ENCODE peak calls at places on chromosome 22, in seven cellular contexts. H, G, Z, C, T, I and V are unnamed samples.

GRCh38 chr22:22554324-22555284 is 4.5 kb downstream of the PRAME start:
- DNase-seq in H (no peak), Z (no peak), G (peak; percentile 4), T (no peak), C (no peak), I (no peak), V (no peak)

GRCh38 chr22:45478108-45478771 is 24.4 kb upstream of the FBLN1 start:
- DNase-seq in C (no peak), T (no peak), H (no peak), Z (no peak), I (peak; percentile 20), G (peak; percentile 90), V (no peak)

GRCh38 chr22:49720279-49720959 is 107.3 kb downstream of the BRD1 start:
- DNase-seq in C (no peak), Z (no peak), T (no peak), H (no peak), G (no peak), I (no peak), V (no peak)

GRCh38 chr22:18110944-18111758 is 542 bp downstream of the TUBA8 start:
- DNase-seq in T (no peak), Z (no peak), H (no peak), I (no peak), C (no peak), G (no peak), V (no peak)

GRCh38 chr22:49568751-49569285 is 258.9 kb downstream of the BRD1 start:
- DNase-seq in H (no peak), G (no peak), Z (no peak), I (no peak), C (no peak), T (no peak), V (no peak)

GRCh38 chr22:49181431-49181830 is 646.2 kb downstream of the BRD1 start:
- DNase-seq in Z (no peak), T (no peak), G (no peak), H (no peak), C (no peak), I (no peak), V (no peak)

GRCh38 chr22:50317674-50318073 is 9.1 kb downstream of the DENND6B start:
- DNase-seq in H (no peak), Z (no peak), G (no peak), C (no peak), T (no peak), I (no peak), V (peak; percentile 19)

GRCh38 chr22:26711205-26711958 is 54.0 kb downstream of the MIAT start:
- DNase-seq in I (no peak), H (no peak), Z (no peak), G (peak; percentile 72), C (no peak), T (no peak), V (peak; percentile 24)

GRCh38 chr22:36460202-36460601 is 21.2 kb downstream of the TXN2 start:
- DNase-seq in Z (no peak), G (no peak), C (no peak), H (no peak), I (no peak), T (no peak), V (no peak)

GRCh38 chr22:45579806-45580702 is 77.4 kb downstream of the FBLN1 start:
- DNase-seq in C (no peak), T (no peak), Z (no peak), I (no peak), G (no peak), H (no peak), V (no peak)

GRCh38 chr22:32475428-32476010 is 908 bp downstream of the FBXO7 start:
- DNase-seq in T (peak; percentile 45), Z (peak; percentile 25), C (peak; percentile 28), G (peak; percentile 70), I (no peak), H (no peak), V (no peak)

GRCh38 chr22:39021552-39022250 is 774 bp downstream of the APOBEC3D start:
- DNase-seq in G (no peak), I (no peak), H (no peak), Z (no peak), T (no peak), C (no peak), V (no peak)

GRCh38 chr22:38841635-38842034 is 2.2 kb downstream of the NPTXR start:
- DNase-seq in H (no peak), T (no peak), G (no peak), I (no peak), Z (no peak), C (no peak), V (no peak)

GRCh38 chr22:45584121-45584570 is 81.5 kb downstream of the FBLN1 start:
- DNase-seq in H (no peak), I (no peak), T (no peak), Z (no peak), C (no peak), G (peak; percentile 43), V (no peak)

GRCh38 chr22:38422615-38423511 is 32.1 kb downstream of the KCNJ4 start:
- DNase-seq in C (no peak), H (no peak), Z (no peak), G (no peak), T (no peak), I (no peak), V (no peak)

GRCh38 chr22:23816552-23816976 is 22.2 kb downstream of the DERL3 start:
- DNase-seq in C (no peak), G (no peak), Z (no peak), T (no peak), I (no peak), H (no peak), V (no peak)

GRCh38 chr22:44204937-44205712 is 24.4 kb downstream of the PARVG start:
- DNase-seq in H (no peak), Z (no peak), G (no peak), T (no peak), C (no peak), I (no peak), V (no peak)

GRCh38 chr22:43449205-43449830 is 37.5 kb downstream of the MPPED1 start:
- DNase-seq in T (no peak), C (no peak), Z (no peak), I (peak; percentile 51), G (no peak), H (no peak), V (no peak)

GRCh38 chr22:46057206-46057605 is 80.2 kb upstream of the WNT7B start:
- DNase-seq in Z (no peak), H (no peak), I (no peak), C (no peak), T (no peak), G (no peak), V (no peak)

GRCh38 chr22:23682827-23683355 is 7.9 kb upstream of the RGL4 start:
- DNase-seq in H (no peak), Z (no peak), I (no peak), C (no peak), T (no peak), G (no peak), V (no peak)

GRCh38 chr22:31295413-31295812 is 3.1 kb upstream of the PIK3IP1 start:
- DNase-seq in C (no peak), T (no peak), H (no peak), G (no peak), Z (no peak), I (no peak), V (no peak)

GRCh38 chr22:35577799-35578659 is 37.4 kb downstream of the RASD2 start:
- DNase-seq in Z (no peak), I (no peak), T (no peak), H (no peak), C (no peak), G (no peak), V (no peak)

GRCh38 chr22:27988704-27989103 is 69.6 kb upstream of the PITPNB start:
- DNase-seq in I (no peak), H (no peak), T (peak; percentile 18), Z (no peak), G (no peak), C (no peak), V (no peak)

GRCh38 chr22:37701121-37701786 is 4.4 kb downstream of the TRIOBP start:
- DNase-seq in G (no peak), C (no peak), Z (no peak), I (no peak), H (no peak), T (no peak), V (no peak)

GRCh38 chr22:24030186-24030702 is 19.1 kb downstream of the CABIN1 start:
- DNase-seq in I (no peak), T (no peak), Z (no peak), H (no peak), G (no peak), C (no peak), V (no peak)

GRCh38 chr22:19220867-19221266 is 42.3 kb upstream of the SLC25A1 start:
- DNase-seq in Z (no peak), I (no peak), C (no peak), T (no peak), H (no peak), G (no peak), V (no peak)

GRCh38 chr22:33564683-33565082 is 355.6 kb downstream of the LARGE1 start:
- DNase-seq in G (no peak), T (no peak), H (no peak), I (no peak), C (no peak), Z (no peak), V (no peak)

GRCh38 chr22:48756146-48757111 is 1071.2 kb downstream of the BRD1 start:
- DNase-seq in H (peak; percentile 5), T (no peak), C (no peak), I (no peak), Z (no peak), G (no peak), V (no peak)

GRCh38 chr22:17878970-17879369 is 104.7 kb upstream of the BID start:
- DNase-seq in I (no peak), C (no peak), Z (no peak), H (no peak), T (no peak), G (no peak), V (no peak)

GRCh38 chr22:42343551-42344081 is 73.2 kb upstream of the TCF20 start:
- DNase-seq in Z (no peak), C (no peak), I (no peak), T (peak; percentile 92), G (peak; percentile 15), H (no peak), V (no peak)